ENCODE peak calls at places on chromosomes 12 and 14, in four cellular contexts. I, K, U and D are unnamed samples.

GRCh38 chr12:12804011-12804410 is 9.1 kb upstream of the DDX47 start:
- DNase-seq in I (no peak), U (peak; percentile 80), K (no peak), D (no peak)

GRCh38 chr12:4269279-4269991 is 4.1 kb upstream of the CCND2 start:
- DNase-seq in I (peak; percentile 86), K (peak; percentile 64), U (peak; percentile 29), D (peak; percentile 42)

GRCh38 chr12:26713885-26714383 is 119.1 kb downstream of the ITPR2 start:
- DNase-seq in K (no peak), I (no peak), U (no peak), D (no peak)

GRCh38 chr12:51393676-51394545 is 2.7 kb upstream of the GALNT6 start:
- DNase-seq in U (peak; percentile 96), K (no peak), I (no peak), D (no peak)

GRCh38 chr12:8796831-8797626 is 25.4 kb upstream of the A2ML1 start:
- DNase-seq in U (no peak), K (no peak), I (no peak), D (no peak)

GRCh38 chr12:67578976-67579661 is 69.4 kb upstream of the DYRK2 start:
- DNase-seq in K (no peak), U (no peak), I (no peak), D (no peak)

GRCh38 chr12:27810756-27811155 is 30.7 kb upstream of the MANSC4 start:
- DNase-seq in I (no peak), K (no peak), U (peak; percentile 45), D (no peak)

GRCh38 chr12:10540776-10541205 is 35.1 kb downstream of the EIF2S3B start:
- DNase-seq in U (no peak), I (no peak), K (no peak), D (no peak)

GRCh38 chr12:62379026-62379722 is 87.5 kb upstream of the MON2 start:
- DNase-seq in U (peak; percentile 25), K (no peak), I (no peak), D (no peak)

GRCh38 chr14:50001999-50002925 is 109.4 kb downstream of the ARF6 start:
- DNase-seq in K (no peak), I (no peak), U (no peak), D (no peak)

GRCh38 chr12:32134144-32134888 is 27.7 kb downstream of the BICD1 start:
- DNase-seq in U (peak; percentile 83), K (no peak), I (no peak), D (no peak)

GRCh38 chr12:132584472-132584871 is 25.9 kb downstream of the LRCOL1 start:
- DNase-seq in U (no peak), I (no peak), K (no peak), D (no peak)

GRCh38 chr14:77339407-77339806 is 18.6 kb downstream of the GSTZ1 start:
- DNase-seq in U (peak; percentile 82), K (no peak), I (no peak), D (no peak)

DNA sequence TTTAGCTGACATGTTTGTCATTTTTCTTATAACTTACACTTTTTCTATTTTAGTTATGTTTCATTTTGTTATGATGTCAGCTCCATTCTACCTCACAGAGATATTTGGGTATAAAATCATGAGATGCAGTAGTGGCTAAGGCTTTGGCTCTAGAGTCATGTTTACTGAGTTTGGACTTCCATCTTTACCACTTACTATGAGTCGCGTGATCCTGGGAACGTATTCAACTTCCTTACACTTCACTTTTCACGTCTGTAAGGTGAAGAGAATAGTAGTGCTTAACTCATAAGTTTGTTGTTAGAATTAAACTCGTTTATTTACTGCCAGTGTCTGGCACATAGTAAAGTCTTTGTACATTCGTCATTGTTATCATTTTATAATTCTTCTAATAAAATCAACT is 126.3 kb downstream of the ERC1 start:
- DNase-seq in I (no peak), U (peak; percentile 78), K (no peak), D (no peak)
- H3K27ac ChIP-seq in I (no peak overlapping the region), U (no peak overlapping the region), K (no peak overlapping the region), D (no peak overlapping the region)

GRCh38 chr14:89701079-89702043 is 253.2 kb downstream of the EFCAB11 start:
- DNase-seq in I (peak; percentile 90), U (peak; percentile 62), K (peak; percentile 64), D (peak; percentile 88)
- H3K27ac ChIP-seq in I (peak overlapping the region; percentile 86), U (peak overlapping the region; percentile 68), K (peak overlapping the region; percentile 42), D (peak overlapping the region; percentile 14)

GRCh38 chr14:74660167-74660566 is 48.1 kb upstream of the LTBP2 start:
- DNase-seq in U (peak; percentile 32), K (no peak), I (no peak), D (no peak)

GRCh38 chr14:74663884-74664283 is 49.0 kb downstream of the AREL1 start:
- DNase-seq in U (no peak), I (peak; percentile 57), K (no peak), D (no peak)

GRCh38 chr14:74658535-74659130 is 46.6 kb upstream of the LTBP2 start:
- DNase-seq in I (no peak), U (peak; percentile 69), K (no peak), D (no peak)

GRCh38 chr14:74661726-74662450 is 49.9 kb upstream of the LTBP2 start:
- DNase-seq in K (peak; percentile 40), U (no peak), I (peak; percentile 72), D (no peak)

DNA sequence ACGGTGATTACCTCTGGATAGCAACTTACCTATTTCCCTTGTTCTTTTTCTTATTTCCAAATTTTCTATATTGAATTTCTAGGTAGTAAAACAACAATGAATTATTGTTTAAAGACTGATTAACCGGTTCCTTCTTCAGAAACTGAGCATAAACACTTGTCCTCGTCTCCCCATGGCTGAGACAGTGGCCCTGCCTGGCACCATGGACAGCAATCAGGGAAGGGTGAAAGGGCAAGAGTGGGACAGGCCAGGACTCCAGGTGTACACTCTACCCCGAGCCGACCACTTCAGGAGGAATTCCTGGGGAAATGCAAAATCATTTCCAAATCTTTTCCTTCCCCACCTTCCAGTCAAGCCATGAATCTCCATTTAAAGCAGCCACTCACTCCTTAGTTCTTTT is 48.8 kb upstream of the LTBP2 start:
- DNase-seq in I (no peak), U (no peak), K (no peak), D (no peak)
- H3K27ac ChIP-seq in I (peak overlapping the region; percentile 81), U (no peak overlapping the region), K (peak overlapping the region; percentile 87), D (no peak overlapping the region)

GRCh38 chr14:95500772-95501401 is 15.6 kb downstream of the SYNE3 start:
- DNase-seq in I (peak; percentile 53), K (no peak), U (peak; percentile 90), D (peak; percentile 68)
- H3K27ac ChIP-seq in I (peak overlapping the region; percentile 73), K (no peak overlapping the region), U (peak overlapping the region; percentile 23), D (peak overlapping the region; percentile 98)

GRCh38 chr14:35202195-35202594 is 79.8 kb downstream of the PRORP start:
- DNase-seq in U (no peak), K (no peak), I (no peak), D (no peak)

GRCh38 chr14:35201066-35201465 is 78.7 kb downstream of the PRORP start:
- DNase-seq in U (no peak), K (no peak), I (no peak), D (no peak)

GRCh38 chr14:35197015-35197414 is 74.7 kb downstream of the PRORP start:
- DNase-seq in I (no peak), U (peak; percentile 77), K (no peak), D (no peak)

GRCh38 chr14:35193161-35193560 is 70.8 kb downstream of the PRORP start:
- DNase-seq in U (no peak), I (no peak), K (no peak), D (no peak)

GRCh38 chr14:35196571-35196970 is 74.2 kb downstream of the PRORP start:
- DNase-seq in U (no peak), I (no peak), K (no peak), D (no peak)
- H3K27ac ChIP-seq in U (no peak overlapping the region), I (no peak overlapping the region), K (no peak overlapping the region), D (no peak overlapping the region)

DNA sequence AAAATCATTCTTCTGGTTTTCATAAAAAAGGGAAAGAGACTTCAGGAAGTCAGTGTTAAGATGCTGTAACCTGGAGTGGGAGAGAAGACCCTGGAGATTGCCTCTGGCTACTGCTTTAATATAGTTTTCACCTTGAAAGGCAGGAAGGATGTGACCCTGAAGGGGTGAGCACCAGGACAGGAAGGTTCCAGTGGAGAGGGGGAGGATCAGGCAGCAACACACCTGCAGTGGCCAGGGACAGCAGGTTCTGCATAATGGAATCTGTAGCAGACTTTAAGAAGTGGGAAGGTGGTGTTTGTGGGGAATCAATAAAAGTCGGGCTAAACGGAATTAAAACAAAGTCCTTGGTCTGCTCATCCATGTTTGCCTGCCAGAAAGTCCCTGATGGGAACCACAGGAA is 6.3 kb upstream of the HEATR5A start:
- DNase-seq in K (no peak), I (no peak), U (no peak), D (no peak)
- H3K27ac ChIP-seq in K (no peak overlapping the region), I (no peak overlapping the region), U (no peak overlapping the region), D (no peak overlapping the region)

GRCh38 chr12:166425-167091 is 47.4 kb downstream of the SLC6A12 start:
- DNase-seq in K (no peak), U (no peak), I (no peak), D (no peak)

GRCh38 chr12:164207-164606 is 49.8 kb downstream of the SLC6A12 start:
- DNase-seq in I (no peak), U (no peak), K (no peak), D (peak; percentile 81)

GRCh38 chr12:163406-163986 is 50.5 kb downstream of the SLC6A12 start:
- DNase-seq in U (no peak), I (no peak), K (no peak), D (no peak)

GRCh38 chr12:168201-168600 is 45.8 kb downstream of the SLC6A12 start:
- DNase-seq in I (no peak), K (no peak), U (no peak), D (no peak)

DNA sequence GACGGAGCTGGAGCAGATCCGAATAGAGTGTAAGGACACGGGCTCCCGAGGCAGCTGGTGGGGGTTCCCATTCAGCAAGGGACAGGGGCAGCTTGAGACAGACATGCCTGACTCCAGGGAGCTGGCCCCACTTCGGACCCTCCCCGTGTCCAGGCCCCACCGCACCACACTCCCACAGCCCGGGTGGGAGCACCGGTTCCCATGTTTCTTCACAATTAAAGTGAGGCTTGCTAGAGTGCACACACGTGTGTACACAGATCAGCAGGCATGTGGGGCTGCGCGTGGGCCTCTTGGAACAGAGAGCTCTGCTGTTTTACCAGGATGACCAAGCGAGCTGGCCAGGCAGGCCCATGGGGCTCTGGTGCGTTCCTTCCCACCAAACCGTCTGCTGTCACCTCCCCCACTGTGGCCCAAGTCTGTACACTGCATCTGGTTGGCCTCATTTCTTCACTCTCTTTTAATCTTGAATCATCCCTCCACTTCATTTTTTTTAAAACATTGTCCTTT is 48.0 kb downstream of the SLC6A12 start:
- DNase-seq in K (no peak), I (no peak), U (no peak), D (no peak)
- H3K27ac ChIP-seq in K (no peak overlapping the region), I (no peak overlapping the region), U (no peak overlapping the region), D (no peak overlapping the region)

GRCh38 chr14:54253195-54253947 is 143.4 kb upstream of the CDKN3 start:
- DNase-seq in K (peak; percentile 5), I (no peak), U (peak; percentile 89), D (no peak)

GRCh38 chr14:54252072-54252730 is 144.6 kb upstream of the CDKN3 start:
- DNase-seq in U (peak; percentile 58), K (no peak), I (no peak), D (no peak)

GRCh38 chr14:54256156-54256555 is 140.7 kb upstream of the CDKN3 start:
- DNase-seq in K (no peak), U (no peak), I (no peak), D (no peak)

GRCh38 chr14:54251356-54251755 is 145.5 kb upstream of the CDKN3 start:
- DNase-seq in K (no peak), I (no peak), U (no peak), D (no peak)
- H3K27ac ChIP-seq in K (no peak overlapping the region), I (no peak overlapping the region), U (no peak overlapping the region), D (no peak overlapping the region)